ENCODE peak calls at places on chromosomes 11 and 22, in seven cellular contexts. T is pancreas, N is colonic mucosa, M is small intestine, G is heart left ventricle, A is SK-N-SH, F is GM23248. X is an unnamed sample. For H3K4me1, the result is how much of the 10 kb centered on the place peaks cover.

GRCh38 chr11:68328374-68329091 is 16.1 kb downstream of the LRP5 start:
- DNase-seq in T (no peak), N (peak), M (peak), G (no peak), A (peak), F (no peak), X (no peak)

GRCh38 chr11:133338588-133338987 is 193.7 kb downstream of the OPCML start:
- DNase-seq in T (no peak), N (no peak), M (no peak), G (no peak), A (no peak), F (no peak), X (no peak)

GRCh38 chr11:96278039-96278897 is 64.7 kb downstream of the MAML2 start:
- DNase-seq in T (no peak), N (no peak), M (no peak), G (no peak), A (no peak), F (peak), X (no peak)

GRCh38 chr22:34010259-34010658 is 90.0 kb upstream of the LARGE1 start:
- DNase-seq in T (no peak), N (no peak), M (no peak), G (no peak), A (no peak), F (no peak), X (no peak)

GRCh38 chr11:78313898-78314297 is 103.7 kb downstream of the GAB2 start:
- DNase-seq in T (no peak), N (peak), M (peak), G (no peak), A (no peak), F (peak), X (no peak)

GRCh38 chr11:830295-831131 is 2.2 kb upstream of the CD151 start:
- DNase-seq in T (no peak), N (peak), M (peak), G (peak), A (peak), F (peak), X (no peak)

GRCh38 chr11:35404397-35404775 is 15.0 kb downstream of the SLC1A2 start:
- DNase-seq in T (peak), N (peak), M (peak), G (no peak), A (peak), F (peak), X (no peak)

GRCh38 chr11:114081641-114082414 is 22.3 kb downstream of the ZBTB16 start:
- DNase-seq in T (no peak), N (no peak), M (no peak), G (no peak), A (no peak), F (peak), X (no peak)

GRCh38 chr11:27864046-27865025 is 164.1 kb upstream of the BDNF start:
- DNase-seq in T (peak), N (peak), M (peak), G (no peak), A (no peak), F (no peak), X (no peak)

GRCh38 chr11:69321877-69322350 is 28.0 kb downstream of the MYEOV start:
- DNase-seq in T (no peak), N (no peak), M (no peak), G (no peak), A (no peak), F (peak), X (no peak)

GRCh38 chr22:17734197-17734596 is 40.1 kb downstream of the BID start:
- DNase-seq in T (no peak), N (no peak), M (no peak), G (no peak), A (no peak), F (peak), X (no peak)

GRCh38 chr11:69490516-69490915 is 9.1 kb downstream of the LINC01488 start:
- DNase-seq in T (no peak), N (no peak), M (no peak), G (no peak), A (no peak), F (no peak), X (no peak)

GRCh38 chr11:72951193-72951592 is 137.0 kb downstream of the ATG16L2 start:
- DNase-seq in T (no peak), N (no peak), M (no peak), G (no peak), A (peak), F (peak), X (no peak)

GRCh38 chr11:58788355-58789023 is 56.0 kb downstream of the GLYATL2 start:
- DNase-seq in T (peak), N (peak), M (peak), G (no peak), A (peak), F (peak), X (no peak)

GRCh38 chr11:73236879-73237278 is 18.8 kb downstream of the P2RY2 start:
- DNase-seq in T (no peak), N (peak), M (peak), G (peak), A (peak), F (peak), X (no peak)

GRCh38 chr11:65112551-65113360 is 1.1 kb downstream of the TM7SF2 start:
- DNase-seq in T (no peak), N (peak), M (peak), G (peak), A (peak), F (peak), X (no peak)

GRCh38 chr22:38310518-38311330 is 6.5 kb downstream of the CSNK1E start:
- DNase-seq in T (no peak), N (no peak), M (no peak), G (no peak), A (no peak), F (peak), X (no peak)

GRCh38 chr22:38311331-38311635 is 6.0 kb downstream of the CSNK1E start:
- DNase-seq in T (no peak), N (no peak), M (no peak), G (no peak), A (no peak), F (peak), X (no peak)

GRCh38 chr22:38314140-38314991 is 2.9 kb downstream of the CSNK1E start:
- DNase-seq in T (no peak), N (no peak), M (no peak), G (no peak), A (no peak), F (peak), X (no peak)

GRCh38 chr22:38313384-38313955 is 3.8 kb downstream of the CSNK1E start:
- DNase-seq in T (no peak), N (peak), M (no peak), G (peak), A (no peak), F (peak), X (no peak)

GRCh38 chr22:38312261-38312800 is 4.9 kb downstream of the CSNK1E start:
- DNase-seq in T (no peak), N (no peak), M (no peak), G (no peak), A (no peak), F (peak), X (no peak)
- H3K4me1 ChIP-seq in T (under half), N (under half), M (under half), G (half or more), A (under half), F (half or more), X (half or more)

GRCh38 chr11:30552839-30553238 is 33.3 kb downstream of the MPPED2 start:
- DNase-seq in T (no peak), N (no peak), M (no peak), G (no peak), A (no peak), F (no peak), X (no peak)
- H3K4me1 ChIP-seq in T (under half), N (under half), M (under half), G (under half), A (under half), F (under half), X (under half)

GRCh38 chr11:5343474-5344335 is at the start of gene OR51B5:
- DNase-seq in T (no peak), N (no peak), M (no peak), G (no peak), A (no peak), F (no peak), X (no peak)

GRCh38 chr11:5345831-5346230 is 2.5 kb upstream of the OR51B5 start:
- DNase-seq in T (no peak), N (no peak), M (no peak), G (no peak), A (no peak), F (no peak), X (no peak)

GRCh38 chr11:5336331-5336730 is 7.0 kb downstream of the OR51B5 start:
- DNase-seq in T (no peak), N (no peak), M (no peak), G (no peak), A (no peak), F (peak), X (no peak)

GRCh38 chr11:5335166-5335565 is 8.2 kb downstream of the OR51B5 start:
- DNase-seq in T (no peak), N (no peak), M (no peak), G (no peak), A (no peak), F (no peak), X (no peak)

DNA sequence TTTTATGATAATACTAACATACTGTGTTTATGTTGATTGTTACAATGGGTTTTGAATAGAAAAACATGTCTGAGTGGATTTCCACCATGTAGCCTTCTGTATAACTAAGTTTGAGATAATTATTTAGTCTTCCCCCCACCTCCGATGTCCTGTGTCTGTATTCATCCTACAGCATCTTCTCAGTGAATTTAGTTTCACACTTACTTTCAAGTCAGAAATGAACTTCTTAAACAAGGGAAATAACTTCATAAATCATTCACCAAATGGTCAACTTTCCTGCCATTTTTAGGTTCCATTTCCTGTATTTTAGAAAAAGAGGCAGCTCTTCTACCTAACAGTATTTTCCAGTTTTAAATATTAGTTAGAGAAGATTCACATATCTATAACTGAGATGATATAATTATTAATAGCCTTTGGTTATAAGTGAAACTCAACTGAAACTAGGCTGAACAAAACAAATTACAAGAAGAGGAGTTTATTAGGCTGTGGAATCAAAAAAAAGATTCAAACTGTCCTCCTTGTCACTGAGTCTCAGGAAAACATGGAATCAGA is 3.5 kb downstream of the OR51B5 start:
- DNase-seq in T (no peak), N (no peak), M (no peak), G (no peak), A (no peak), F (no peak), X (no peak)
- H3K4me1 ChIP-seq in T (under half), N (under half), M (under half), G (under half), A (under half), F (under half), X (under half)

DNA sequence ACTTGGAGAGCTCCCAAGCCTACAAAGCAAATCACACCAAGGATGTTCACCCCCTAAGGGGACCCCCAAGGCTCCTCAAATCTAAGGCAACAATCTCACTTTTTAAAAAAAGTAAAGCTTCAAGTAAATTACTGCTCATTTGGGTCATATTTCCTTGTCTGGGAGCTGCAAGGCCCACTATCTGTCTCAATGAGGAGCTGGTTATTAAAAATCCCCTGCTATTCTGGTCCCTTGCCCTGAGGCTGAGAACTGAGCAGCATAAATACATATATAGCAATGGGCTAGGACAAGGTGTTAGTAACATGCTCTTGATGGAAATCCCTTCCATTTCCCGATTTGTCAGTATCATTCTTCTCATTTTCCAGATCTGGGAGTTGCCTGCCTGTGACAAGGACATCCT is 119.3 kb downstream of the ETS1 start:
- DNase-seq in T (no peak), N (no peak), M (no peak), G (no peak), A (no peak), F (peak), X (no peak)
- H3K4me1 ChIP-seq in T (under half), N (under half), M (under half), G (half or more), A (under half), F (half or more), X (half or more)

DNA sequence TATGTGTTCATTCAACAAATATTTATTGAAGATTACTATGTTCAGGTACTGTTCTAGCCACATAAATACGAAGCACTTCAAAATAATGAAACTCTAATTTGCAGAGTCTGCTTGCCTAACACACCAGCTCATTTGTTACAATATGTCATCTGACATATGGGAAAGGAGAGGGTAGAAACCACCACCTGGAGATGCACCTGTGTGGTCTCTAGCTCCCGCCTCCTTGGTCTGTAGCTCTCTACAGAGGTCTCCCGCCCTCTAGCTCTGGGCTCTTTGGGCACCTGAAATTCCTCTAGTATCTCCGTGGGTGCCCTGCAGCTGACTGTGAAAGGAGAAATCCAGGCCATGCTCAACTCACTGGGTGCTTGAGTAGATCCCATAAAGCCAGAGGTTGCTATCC is 51.4 kb upstream of the DBX1 start:
- DNase-seq in T (no peak), N (no peak), M (no peak), G (no peak), A (no peak), F (no peak), X (no peak)
- H3K4me1 ChIP-seq in T (under half), N (under half), M (under half), G (under half), A (under half), F (under half), X (under half)

GRCh38 chr22:37569009-37569920 is 9.0 kb downstream of the CDC42EP1 start:
- DNase-seq in T (peak), N (peak), M (peak), G (no peak), A (no peak), F (no peak), X (no peak)
- H3K4me1 ChIP-seq in T (half or more), N (under half), M (under half), G (under half), A (under half), F (under half), X (under half)

GRCh38 chr22:49659924-49660315 is 167.8 kb downstream of the BRD1 start:
- DNase-seq in T (no peak), N (no peak), M (no peak), G (no peak), A (no peak), F (no peak), X (no peak)

GRCh38 chr22:49659281-49659923 is 168.3 kb downstream of the BRD1 start:
- DNase-seq in T (no peak), N (no peak), M (no peak), G (peak), A (no peak), F (no peak), X (no peak)

GRCh38 chr22:49660321-49660720 is 167.4 kb downstream of the BRD1 start:
- DNase-seq in T (no peak), N (no peak), M (no peak), G (no peak), A (no peak), F (no peak), X (no peak)

GRCh38 chr22:49657974-49658550 is 169.6 kb downstream of the BRD1 start:
- DNase-seq in T (no peak), N (no peak), M (no peak), G (peak), A (no peak), F (no peak), X (no peak)

GRCh38 chr22:49658902-49659280 is 168.8 kb downstream of the BRD1 start:
- DNase-seq in T (no peak), N (no peak), M (no peak), G (peak), A (no peak), F (no peak), X (no peak)
- H3K4me1 ChIP-seq in T (under half), N (under half), M (under half), G (under half), A (under half), F (under half), X (under half)

DNA sequence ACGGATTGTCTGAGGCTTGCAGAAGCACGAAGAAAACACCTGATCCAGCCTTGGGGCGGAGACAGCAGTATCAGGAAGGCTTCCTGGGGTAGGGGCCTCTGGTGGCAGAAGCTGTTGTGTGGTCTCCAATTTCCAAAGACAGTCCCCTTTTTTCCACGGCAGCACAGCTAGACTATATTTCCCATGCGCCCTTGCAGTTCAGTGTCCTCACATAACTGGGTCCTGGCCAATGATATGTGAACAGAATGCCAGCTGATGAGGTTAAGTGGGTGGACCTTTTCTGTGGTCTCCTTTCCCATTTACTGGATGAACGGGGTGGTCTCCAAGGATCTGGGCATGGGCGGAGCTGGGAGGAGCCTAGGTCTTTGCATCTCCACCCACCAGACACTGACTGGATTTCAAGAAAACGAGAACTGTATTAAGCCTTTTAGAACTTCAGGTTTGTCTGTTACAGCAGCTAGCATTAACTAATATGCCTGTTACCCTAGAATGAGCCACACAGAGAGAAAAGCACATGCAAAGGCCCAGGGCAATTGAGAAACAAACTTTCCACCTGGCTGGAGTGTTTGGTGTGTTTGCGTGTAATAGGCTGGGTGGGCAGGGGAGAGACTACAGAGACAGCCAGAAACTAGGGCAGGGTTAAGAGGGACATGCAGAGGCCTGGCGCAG is 6.2 kb downstream of the GAL3ST1 start:
- DNase-seq in T (no peak), N (no peak), M (no peak), G (no peak), A (no peak), F (no peak), X (no peak)
- H3K4me1 ChIP-seq in T (under half), N (under half), M (under half), G (under half), A (under half), F (under half), X (under half)